ENCODE peak calls at places on chromosome 7, in nine cellular contexts. One of them, this sample, is unnamed. For H3K9me3 and H3K4me1, the result is how much of the 10 kb centered on the place peaks cover.

GRCh38 chr7:155961241-155962190 is 149.3 kb upstream of the SHH start:
- DNase-seq in SK-N-SH: no peak
- DNase-seq in esophagus squamous epithelium: no peak
- DNase-seq in aorta: no peak
- DNase-seq in A549: no peak
- DNase-seq in hepatocyte: no peak
- DNase-seq in ovary: no peak
- DNase-seq in upper lobe of right lung: peak
- DNase-seq in IMR-90: no peak
- DNase-seq in this sample: no peak

GRCh38 chr7:142158741-142159496 is 47.4 kb downstream of the MGAM2 start:
- DNase-seq in hepatocyte: no peak
- DNase-seq in upper lobe of right lung: no peak
- DNase-seq in ovary: no peak
- DNase-seq in A549: no peak
- DNase-seq in aorta: no peak
- DNase-seq in SK-N-SH: no peak
- DNase-seq in IMR-90: no peak
- DNase-seq in esophagus squamous epithelium: no peak
- DNase-seq in this sample: no peak

GRCh38 chr7:26275213-26275612 is 16.4 kb upstream of the SNX10 start:
- DNase-seq in hepatocyte: no peak
- DNase-seq in upper lobe of right lung: no peak
- DNase-seq in A549: no peak
- DNase-seq in aorta: no peak
- DNase-seq in SK-N-SH: no peak
- DNase-seq in IMR-90: no peak
- DNase-seq in esophagus squamous epithelium: no peak
- DNase-seq in ovary: no peak
- DNase-seq in this sample: no peak

GRCh38 chr7:122520961-122521555 is 177.9 kb downstream of the RNF133 start:
- DNase-seq in ovary: no peak
- DNase-seq in aorta: no peak
- DNase-seq in SK-N-SH: no peak
- DNase-seq in upper lobe of right lung: no peak
- DNase-seq in hepatocyte: no peak
- DNase-seq in esophagus squamous epithelium: no peak
- DNase-seq in A549: no peak
- DNase-seq in IMR-90: no peak
- DNase-seq in this sample: no peak

GRCh38 chr7:138170298-138170697 is 94.0 kb downstream of the AKR1D1 start:
- DNase-seq in A549: no peak
- DNase-seq in upper lobe of right lung: no peak
- DNase-seq in hepatocyte: no peak
- DNase-seq in SK-N-SH: no peak
- DNase-seq in esophagus squamous epithelium: no peak
- DNase-seq in IMR-90: no peak
- DNase-seq in ovary: no peak
- DNase-seq in aorta: no peak
- DNase-seq in this sample: no peak

GRCh38 chr7:15720849-15721471 is 34.5 kb upstream of the MEOX2 start:
- DNase-seq in esophagus squamous epithelium: no peak
- DNase-seq in aorta: no peak
- DNase-seq in IMR-90: peak
- DNase-seq in ovary: no peak
- DNase-seq in upper lobe of right lung: no peak
- DNase-seq in A549: peak
- DNase-seq in hepatocyte: peak
- DNase-seq in SK-N-SH: peak
- DNase-seq in this sample: peak

GRCh38 chr7:155295511-155295910 is 2.2 kb upstream of the INSIG1 start:
- DNase-seq in A549: no peak
- DNase-seq in esophagus squamous epithelium: no peak
- DNase-seq in SK-N-SH: no peak
- DNase-seq in upper lobe of right lung: no peak
- DNase-seq in ovary: no peak
- DNase-seq in aorta: no peak
- DNase-seq in IMR-90: no peak
- DNase-seq in hepatocyte: no peak
- DNase-seq in this sample: no peak

GRCh38 chr7:132501956-132502355 is 74.3 kb downstream of the PLXNA4 start:
- DNase-seq in A549: no peak
- DNase-seq in ovary: no peak
- DNase-seq in SK-N-SH: no peak
- DNase-seq in esophagus squamous epithelium: no peak
- DNase-seq in IMR-90: no peak
- DNase-seq in upper lobe of right lung: no peak
- DNase-seq in aorta: peak
- DNase-seq in hepatocyte: no peak
- DNase-seq in this sample: no peak

GRCh38 chr7:155951554-155952158 is 139.4 kb upstream of the SHH start:
- DNase-seq in esophagus squamous epithelium: no peak
- DNase-seq in aorta: no peak
- DNase-seq in A549: peak
- DNase-seq in SK-N-SH: no peak
- DNase-seq in IMR-90: peak
- DNase-seq in hepatocyte: peak
- DNase-seq in upper lobe of right lung: no peak
- DNase-seq in ovary: no peak
- DNase-seq in this sample: no peak

GRCh38 chr7:151076863-151077704 is 3.5 kb downstream of the FASTK start:
- DNase-seq in esophagus squamous epithelium: no peak
- DNase-seq in ovary: peak
- DNase-seq in upper lobe of right lung: peak
- DNase-seq in A549: peak
- DNase-seq in hepatocyte: no peak
- DNase-seq in aorta: no peak
- DNase-seq in IMR-90: no peak
- DNase-seq in SK-N-SH: peak
- DNase-seq in this sample: no peak

GRCh38 chr7:11216276-11216675 is 242.6 kb downstream of the PHF14 start:
- DNase-seq in ovary: no peak
- DNase-seq in hepatocyte: no peak
- DNase-seq in aorta: no peak
- DNase-seq in esophagus squamous epithelium: no peak
- DNase-seq in SK-N-SH: no peak
- DNase-seq in upper lobe of right lung: no peak
- DNase-seq in IMR-90: no peak
- DNase-seq in A549: no peak
- DNase-seq in this sample: no peak

GRCh38 chr7:105210721-105211205 is 178.0 kb downstream of the SRPK2 start:
- DNase-seq in hepatocyte: no peak
- DNase-seq in aorta: no peak
- DNase-seq in esophagus squamous epithelium: no peak
- DNase-seq in upper lobe of right lung: no peak
- DNase-seq in IMR-90: no peak
- DNase-seq in ovary: peak
- DNase-seq in A549: no peak
- DNase-seq in SK-N-SH: no peak
- DNase-seq in this sample: peak

GRCh38 chr7:4226166-4226857 is 455.8 kb upstream of the FOXK1 start:
- DNase-seq in A549: peak
- DNase-seq in IMR-90: no peak
- DNase-seq in upper lobe of right lung: peak
- DNase-seq in ovary: no peak
- DNase-seq in aorta: peak
- DNase-seq in hepatocyte: no peak
- DNase-seq in SK-N-SH: no peak
- DNase-seq in esophagus squamous epithelium: no peak
- DNase-seq in this sample: no peak

GRCh38 chr7:87316846-87317545 is 28.5 kb upstream of the CROT start:
- DNase-seq in IMR-90: peak
- DNase-seq in SK-N-SH: no peak
- DNase-seq in hepatocyte: no peak
- DNase-seq in A549: peak
- DNase-seq in upper lobe of right lung: no peak
- DNase-seq in esophagus squamous epithelium: no peak
- DNase-seq in aorta: no peak
- DNase-seq in ovary: no peak
- DNase-seq in this sample: no peak

DNA sequence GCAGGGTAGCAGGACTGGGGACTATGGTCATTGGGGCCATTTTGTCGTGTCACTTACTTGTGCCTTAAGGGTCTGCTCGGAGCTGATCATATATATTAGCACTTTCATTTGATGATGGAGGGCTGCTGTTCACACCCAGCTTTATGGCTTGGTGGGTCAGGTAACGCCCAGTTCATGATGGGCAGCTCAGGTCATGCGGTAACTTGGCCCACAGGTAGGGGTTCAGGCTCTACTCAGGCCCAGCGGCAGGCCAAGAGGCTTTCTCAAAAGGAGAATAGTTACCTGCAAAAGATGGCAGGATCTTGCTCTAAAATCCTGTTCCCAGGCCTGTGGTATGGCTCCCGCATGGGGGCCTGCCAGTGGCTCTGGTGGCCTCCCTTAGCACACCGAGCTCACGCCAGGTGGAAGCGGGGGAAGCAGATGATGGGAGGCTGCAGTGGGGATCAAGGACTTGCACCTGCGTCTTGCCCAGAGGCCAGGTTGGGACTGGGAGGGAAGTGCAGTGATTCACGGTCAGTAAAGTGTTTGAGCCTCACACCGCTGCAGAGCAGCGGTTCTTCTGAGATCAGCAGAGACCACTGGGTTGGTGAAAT is 109.5 kb downstream of the ADCY1 start:
- DNase-seq in esophagus squamous epithelium: no peak
- DNase-seq in hepatocyte: no peak
- DNase-seq in ovary: no peak
- DNase-seq in IMR-90: no peak
- DNase-seq in aorta: peak
- DNase-seq in upper lobe of right lung: peak
- DNase-seq in SK-N-SH: no peak
- DNase-seq in A549: no peak
- DNase-seq in this sample: no peak
- H3K4me3 ChIP-seq in esophagus squamous epithelium: no peak
- H3K4me3 ChIP-seq in hepatocyte: no peak
- H3K4me3 ChIP-seq in ovary: no peak
- H3K4me3 ChIP-seq in IMR-90: no peak
- H3K4me3 ChIP-seq in aorta: no peak
- H3K4me3 ChIP-seq in upper lobe of right lung: no peak
- H3K4me3 ChIP-seq in SK-N-SH: no peak
- H3K4me3 ChIP-seq in A549: no peak
- H3K4me3 ChIP-seq in this sample: no peak

GRCh38 chr7:28392289-28392688 is 20.0 kb upstream of the CREB5 start:
- DNase-seq in hepatocyte: no peak
- DNase-seq in IMR-90: no peak
- DNase-seq in aorta: no peak
- DNase-seq in SK-N-SH: no peak
- DNase-seq in upper lobe of right lung: no peak
- DNase-seq in A549: no peak
- DNase-seq in ovary: no peak
- DNase-seq in esophagus squamous epithelium: no peak
- DNase-seq in this sample: no peak
- H3K9me3 ChIP-seq in hepatocyte: under half
- H3K9me3 ChIP-seq in IMR-90: under half
- H3K9me3 ChIP-seq in aorta: under half
- H3K9me3 ChIP-seq in SK-N-SH: under half
- H3K9me3 ChIP-seq in upper lobe of right lung: under half
- H3K9me3 ChIP-seq in A549: under half
- H3K9me3 ChIP-seq in ovary: under half
- H3K9me3 ChIP-seq in esophagus squamous epithelium: under half
- H3K9me3 ChIP-seq in this sample: under half

DNA sequence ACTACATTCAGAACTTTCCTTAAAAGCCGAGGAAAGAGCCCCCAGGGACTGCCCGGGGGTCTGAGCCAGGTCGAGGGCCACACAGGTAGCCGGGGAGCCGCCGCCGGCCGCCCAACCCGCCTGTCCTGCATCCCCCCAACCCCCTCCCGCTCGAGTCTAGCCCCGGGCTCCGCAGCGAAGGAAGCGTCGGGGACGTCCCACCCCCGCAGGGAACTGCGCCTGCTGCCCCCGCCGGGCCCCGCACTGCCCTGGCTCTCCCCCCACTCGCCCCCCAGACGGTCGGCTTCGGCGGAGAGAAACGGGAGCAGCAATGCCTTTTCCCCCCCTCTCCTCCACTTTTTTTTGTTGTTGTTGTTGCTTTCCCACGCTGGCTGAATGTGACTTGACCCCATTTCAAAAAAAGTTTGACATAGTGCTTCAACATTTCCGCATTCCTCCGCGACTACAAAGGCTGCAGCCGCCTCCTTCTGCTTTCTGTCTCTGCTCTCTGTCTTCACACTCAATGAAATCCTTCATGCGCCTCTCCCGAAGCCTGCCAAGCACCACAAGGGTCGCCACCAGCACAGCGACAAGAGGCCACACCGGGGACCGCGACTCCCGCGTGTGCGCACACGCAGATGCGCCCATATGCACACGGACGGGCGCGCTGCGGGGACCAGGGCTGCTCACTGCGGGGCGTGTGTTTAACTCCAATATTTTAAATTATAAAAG is 1.1 kb downstream of the CDK6 start:
- DNase-seq in hepatocyte: peak
- DNase-seq in ovary: peak
- DNase-seq in IMR-90: peak
- DNase-seq in aorta: peak
- DNase-seq in upper lobe of right lung: peak
- DNase-seq in SK-N-SH: peak
- DNase-seq in esophagus squamous epithelium: no peak
- DNase-seq in A549: peak
- DNase-seq in this sample: peak
- H3K4me1 ChIP-seq in hepatocyte: under half
- H3K4me1 ChIP-seq in ovary: under half
- H3K4me1 ChIP-seq in IMR-90: under half
- H3K4me1 ChIP-seq in aorta: under half
- H3K4me1 ChIP-seq in upper lobe of right lung: under half
- H3K4me1 ChIP-seq in SK-N-SH: under half
- H3K4me1 ChIP-seq in esophagus squamous epithelium: under half
- H3K4me1 ChIP-seq in A549: under half
- H3K4me1 ChIP-seq in this sample: under half

GRCh38 chr7:35695987-35696386 is 1.1 kb upstream of the HERPUD2 start:
- DNase-seq in A549: no peak
- DNase-seq in upper lobe of right lung: no peak
- DNase-seq in esophagus squamous epithelium: no peak
- DNase-seq in SK-N-SH: no peak
- DNase-seq in ovary: no peak
- DNase-seq in hepatocyte: no peak
- DNase-seq in aorta: no peak
- DNase-seq in IMR-90: no peak
- DNase-seq in this sample: no peak
- H3K4me3 ChIP-seq in A549: peak
- H3K4me3 ChIP-seq in upper lobe of right lung: peak
- H3K4me3 ChIP-seq in esophagus squamous epithelium: no peak
- H3K4me3 ChIP-seq in SK-N-SH: peak
- H3K4me3 ChIP-seq in ovary: peak
- H3K4me3 ChIP-seq in hepatocyte: no peak
- H3K4me3 ChIP-seq in aorta: no peak
- H3K4me3 ChIP-seq in IMR-90: no peak
- H3K4me3 ChIP-seq in this sample: peak

DNA sequence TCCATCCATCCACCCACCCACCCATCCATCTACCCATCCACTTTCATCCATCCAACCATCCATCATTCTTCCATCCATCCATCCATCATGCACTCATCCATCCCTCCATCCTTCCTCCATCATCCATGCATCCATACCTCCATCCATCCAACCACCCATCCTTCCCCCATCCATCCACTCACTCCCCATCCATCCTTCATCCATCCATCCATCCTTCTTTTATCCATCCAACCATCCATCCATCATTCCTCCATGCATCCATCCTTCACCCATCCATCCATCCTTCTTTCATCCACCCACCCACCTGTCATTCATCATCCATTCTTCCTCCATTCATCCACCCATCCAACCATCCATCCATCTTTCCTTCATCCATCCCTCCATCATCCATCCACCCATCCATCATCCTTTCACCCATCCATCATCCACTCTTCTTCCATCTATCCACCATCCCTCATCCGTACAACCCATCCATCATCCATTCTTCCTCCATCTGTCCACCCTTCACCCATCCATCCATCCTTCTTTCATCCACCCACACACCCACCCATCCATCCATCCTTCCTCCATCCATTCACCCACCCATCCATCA is 428.2 kb downstream of the DNAJB6 start:
- DNase-seq in hepatocyte: no peak
- DNase-seq in esophagus squamous epithelium: no peak
- DNase-seq in SK-N-SH: no peak
- DNase-seq in A549: no peak
- DNase-seq in upper lobe of right lung: no peak
- DNase-seq in ovary: no peak
- DNase-seq in aorta: no peak
- DNase-seq in IMR-90: no peak
- DNase-seq in this sample: no peak
- H3K9me3 ChIP-seq in hepatocyte: under half
- H3K9me3 ChIP-seq in esophagus squamous epithelium: under half
- H3K9me3 ChIP-seq in SK-N-SH: under half
- H3K9me3 ChIP-seq in A549: under half
- H3K9me3 ChIP-seq in upper lobe of right lung: under half
- H3K9me3 ChIP-seq in ovary: under half
- H3K9me3 ChIP-seq in aorta: under half
- H3K9me3 ChIP-seq in IMR-90: under half
- H3K9me3 ChIP-seq in this sample: under half